ENCODE peak calls at places on chromosome 19, in four cellular contexts. H is sigmoid colon, Y is cardiac muscle cell, D is psoas muscle. F is an unnamed sample.

GRCh38 chr19:32669205-32669785 is 5.7 kb downstream of the ANKRD27 start:
- DNase-seq in H (no peak), Y (no peak), D (no peak), F (no peak)

GRCh38 chr19:5484398-5485285 is 29.4 kb downstream of the ZNRF4 start:
- DNase-seq in H (no peak), Y (peak), D (no peak), F (peak)

GRCh38 chr19:21569497-21569870 is 64.1 kb downstream of the ZNF429 start:
- DNase-seq in H (no peak), Y (peak), D (no peak), F (peak)

GRCh38 chr19:29965529-29965928 is 23.5 kb downstream of the URI1 start:
- DNase-seq in H (no peak), Y (no peak), D (no peak), F (no peak)

GRCh38 chr19:36136975-36137686 is 2.7 kb upstream of the CAPNS1 start:
- DNase-seq in H (peak), Y (peak), D (peak), F (peak)

GRCh38 chr19:7109678-7110289 is 40.3 kb downstream of the ZNF557 start:
- DNase-seq in H (peak), Y (peak), D (no peak), F (no peak)

GRCh38 chr19:41223431-41224234 is 4.6 kb downstream of the AXL start:
- DNase-seq in H (peak), Y (peak), D (peak), F (no peak)

GRCh38 chr19:36635342-36635741 is 30.2 kb downstream of the ZNF382 start:
- DNase-seq in H (no peak), Y (no peak), D (no peak), F (no peak)

GRCh38 chr19:15337202-15337601 is 4.9 kb upstream of the BRD4 start:
- DNase-seq in H (no peak), Y (peak), D (no peak), F (no peak)

GRCh38 chr19:30450101-30450500 is 77.9 kb downstream of the ZNF536 start:
- DNase-seq in H (peak), Y (peak), D (no peak), F (no peak)

GRCh38 chr19:18431351-18432197 is 6.4 kb downstream of the ISYNA1 start:
- DNase-seq in H (peak), Y (no peak), D (no peak), F (no peak)

GRCh38 chr19:741506-742131 is 9.3 kb upstream of the MISP start:
- DNase-seq in H (peak), Y (no peak), D (no peak), F (no peak)

DNA sequence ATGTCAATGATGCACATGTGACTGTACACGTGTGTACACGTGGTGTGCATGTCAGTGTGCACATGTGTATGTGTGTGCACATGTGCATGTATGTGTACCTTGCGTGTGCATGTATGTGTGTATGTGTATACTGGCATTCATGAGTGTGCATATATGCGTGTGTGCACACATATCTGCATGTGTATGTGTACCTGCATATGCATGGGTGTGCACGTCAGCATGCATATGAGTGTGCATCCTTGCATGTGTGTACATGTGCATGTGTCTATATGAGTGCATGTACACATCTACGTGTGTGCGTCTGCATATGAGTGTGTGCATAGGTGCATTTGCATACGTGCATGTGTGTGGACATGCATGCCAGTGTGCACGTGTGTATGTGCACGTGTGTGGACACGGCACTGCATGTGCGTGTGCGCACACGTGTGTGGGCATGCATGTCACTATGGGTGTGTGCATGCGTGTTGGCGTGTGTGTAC is 48.5 kb downstream of the GADD45B start:
- DNase-seq in H (no peak), Y (no peak), D (no peak), F (no peak)
- H3K27ac ChIP-seq in H (no peak), Y (peak), D (no peak), F (no peak)

GRCh38 chr19:38692458-38693379 is 45.3 kb downstream of the ACTN4 start:
- DNase-seq in H (no peak), Y (no peak), D (no peak), F (no peak)

GRCh38 chr19:38690832-38691231 is 43.4 kb downstream of the ACTN4 start:
- DNase-seq in H (no peak), Y (no peak), D (no peak), F (no peak)

GRCh38 chr19:38693380-38694223 is 46.2 kb downstream of the ACTN4 start:
- DNase-seq in H (no peak), Y (peak), D (no peak), F (no peak)

GRCh38 chr19:38690146-38690545 is 42.7 kb downstream of the ACTN4 start:
- DNase-seq in H (no peak), Y (no peak), D (no peak), F (no peak)

GRCh38 chr19:38691938-38692457 is 44.5 kb downstream of the ACTN4 start:
- DNase-seq in H (peak), Y (peak), D (peak), F (no peak)
- H3K27ac ChIP-seq in H (peak), Y (peak), D (peak), F (peak)

GRCh38 chr19:24073807-24074206 is 13.2 kb upstream of the ZNF254 start:
- DNase-seq in H (no peak), Y (no peak), D (no peak), F (no peak)
- H3K27ac ChIP-seq in H (no peak), Y (no peak), D (no peak), F (no peak)

DNA sequence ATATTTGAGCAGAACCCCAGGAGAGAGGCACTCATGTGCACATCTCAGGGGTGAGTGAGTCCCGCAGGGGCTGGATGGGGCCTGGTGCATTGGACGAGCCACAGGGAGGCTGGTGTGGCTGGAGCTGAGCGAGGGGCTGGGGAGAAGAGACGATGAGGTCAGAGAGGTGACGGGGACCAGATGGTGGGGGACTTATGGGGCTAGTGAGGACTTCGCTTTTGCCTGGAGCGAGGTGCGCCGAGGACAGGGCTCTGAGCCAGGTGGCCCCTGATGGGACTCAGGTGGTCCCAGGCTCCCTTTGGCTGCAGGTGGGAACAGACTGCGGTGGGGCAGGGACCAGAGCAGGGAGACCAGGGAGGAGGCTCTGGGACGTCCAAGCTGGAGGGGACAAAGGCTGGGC is 6.9 kb upstream of the FXYD3 start:
- DNase-seq in H (no peak), Y (no peak), D (no peak), F (no peak)
- H3K27ac ChIP-seq in H (peak), Y (no peak), D (no peak), F (no peak)

GRCh38 chr19:47157455-47158321 is 27.1 kb downstream of the SAE1 start:
- DNase-seq in H (peak), Y (peak), D (peak), F (no peak)
- H3K27ac ChIP-seq in H (peak), Y (peak), D (peak), F (peak)

GRCh38 chr19:10624585-10624984 is 768 bp upstream of the SLC44A2 start:
- DNase-seq in H (no peak), Y (no peak), D (no peak), F (no peak)

GRCh38 chr19:10620786-10621185 is 4.6 kb upstream of the SLC44A2 start:
- DNase-seq in H (no peak), Y (no peak), D (no peak), F (no peak)

GRCh38 chr19:10625762-10626138 is 397 bp downstream of the SLC44A2 start:
- DNase-seq in H (no peak), Y (no peak), D (no peak), F (no peak)

GRCh38 chr19:10621966-10622365 is 3.4 kb upstream of the SLC44A2 start:
- DNase-seq in H (no peak), Y (no peak), D (no peak), F (no peak)

DNA sequence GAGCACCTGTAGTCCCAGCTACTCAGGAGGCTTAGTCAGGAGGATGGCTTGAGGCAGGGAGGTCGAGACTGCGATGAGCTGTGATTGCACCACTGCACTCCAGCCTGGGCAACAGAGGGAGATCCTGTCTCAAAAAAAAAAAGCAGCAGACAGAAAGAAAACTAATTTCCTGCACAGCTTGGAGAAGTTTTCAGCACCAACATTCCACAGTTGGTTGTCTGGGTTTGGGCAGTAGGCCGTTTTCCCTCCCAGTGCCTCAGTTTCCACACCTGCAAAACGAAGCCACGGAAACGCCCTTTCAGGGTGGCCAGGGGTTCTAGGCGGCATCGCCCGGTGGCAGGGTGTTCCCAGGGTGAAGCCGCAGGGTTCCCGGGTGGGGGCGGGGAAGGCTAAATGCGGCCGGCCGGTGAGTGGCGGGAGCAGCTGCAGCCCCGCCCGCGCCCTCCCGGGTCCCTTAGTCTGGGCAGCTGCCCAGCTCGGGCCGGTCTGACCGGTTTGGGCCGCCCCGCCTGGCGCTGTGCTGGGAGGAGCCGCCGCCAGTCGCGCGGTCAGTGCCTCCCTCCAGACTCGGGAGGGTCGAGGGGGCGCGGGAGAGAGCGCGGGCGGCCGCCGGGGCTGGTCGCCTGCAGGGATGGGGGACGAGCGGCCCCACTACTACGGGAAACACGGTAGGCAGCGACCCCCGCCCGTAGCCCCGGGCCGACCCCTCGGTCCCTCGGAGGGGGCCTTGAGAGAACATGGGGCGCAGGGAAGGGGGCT is at the start of gene SLC44A2:
- DNase-seq in H (peak), Y (peak), D (peak), F (peak)
- H3K27ac ChIP-seq in H (peak), Y (peak), D (peak), F (no peak)

GRCh38 chr19:8393871-8394250 is 3.7 kb downstream of the RAB11B start:
- DNase-seq in H (no peak), Y (no peak), D (no peak), F (no peak)

GRCh38 chr19:8395621-8396082 is 5.5 kb downstream of the RAB11B start:
- DNase-seq in H (no peak), Y (no peak), D (no peak), F (no peak)

GRCh38 chr19:8391274-8392016 is 1.3 kb downstream of the RAB11B start:
- DNase-seq in H (peak), Y (no peak), D (peak), F (peak)

GRCh38 chr19:8392017-8392591 is 1.9 kb downstream of the RAB11B start:
- DNase-seq in H (peak), Y (peak), D (peak), F (no peak)

GRCh38 chr19:8393192-8393870 is 3.2 kb downstream of the RAB11B start:
- DNase-seq in H (no peak), Y (no peak), D (no peak), F (no peak)
- H3K27ac ChIP-seq in H (peak), Y (no peak), D (peak), F (peak)

F was measured in right lobe of liver.